ENCODE peak calls at places on chromosomes 1 and 21, in ten cellular contexts. G is SJSA1; S is tibial artery; Z is colonic mucosa; O is CD4-positive, alpha-beta memory T cell; R is bronchial epithelial cell; Y is GM23338; P is uterus; X is mucosa of descending colon; D is cardiac muscle cell. E is an unnamed sample.

GRCh38 chr1:11692899-11693590 is 1.5 kb downstream of the DRAXIN start:
- DNase-seq in X (no peak), Y (no peak), Z (peak; percentile 23), G (no peak), P (no peak), R (peak; percentile 84), O (peak; percentile 17), D (no peak), S (no peak), E (peak; percentile 43)

GRCh38 chr1:14190508-14190907 is 408.0 kb upstream of the KAZN start:
- DNase-seq in S (no peak), Z (no peak), G (no peak), Y (no peak), P (no peak), D (no peak), X (no peak), O (no peak), R (peak; percentile 91), E (no peak)

GRCh38 chr1:69278923-69279322 is 288.8 kb upstream of the LRRC7 start:
- DNase-seq in P (no peak), S (no peak), R (no peak), X (no peak), Z (no peak), Y (no peak), O (no peak), D (no peak), G (no peak), E (no peak)

GRCh38 chr1:41487729-41488598 is 3.5 kb upstream of the EDN2 start:
- DNase-seq in O (no peak), P (no peak), G (peak; percentile 95), Y (no peak), Z (no peak), S (no peak), X (peak; percentile 23), D (no peak), R (no peak), E (no peak)

GRCh38 chr1:175191654-175192053 is 922 bp downstream of the KIAA0040 start:
- DNase-seq in S (no peak), P (peak; percentile 23), Z (peak; percentile 43), G (no peak), R (peak; percentile 28), D (no peak), Y (peak; percentile 37), O (peak; percentile 50), X (peak; percentile 38), E (no peak)

GRCh38 chr1:161902146-161902545 is 121.5 kb downstream of the OLFML2B start:
- DNase-seq in R (no peak), D (no peak), P (no peak), G (no peak), S (no peak), Y (no peak), O (no peak), Z (no peak), X (no peak), E (no peak)

GRCh38 chr1:66552829-66553228 is 18.9 kb downstream of the SGIP1 start:
- DNase-seq in D (no peak), S (no peak), R (no peak), X (no peak), P (peak; percentile 23), O (no peak), Z (no peak), G (no peak), Y (peak; percentile 35), E (no peak)

GRCh38 chr1:244246334-244246733 is 195.3 kb downstream of the ZBTB18 start:
- DNase-seq in G (no peak), S (no peak), O (no peak), R (no peak), D (no peak), Y (no peak), X (no peak), P (no peak), Z (no peak), E (no peak)

DNA sequence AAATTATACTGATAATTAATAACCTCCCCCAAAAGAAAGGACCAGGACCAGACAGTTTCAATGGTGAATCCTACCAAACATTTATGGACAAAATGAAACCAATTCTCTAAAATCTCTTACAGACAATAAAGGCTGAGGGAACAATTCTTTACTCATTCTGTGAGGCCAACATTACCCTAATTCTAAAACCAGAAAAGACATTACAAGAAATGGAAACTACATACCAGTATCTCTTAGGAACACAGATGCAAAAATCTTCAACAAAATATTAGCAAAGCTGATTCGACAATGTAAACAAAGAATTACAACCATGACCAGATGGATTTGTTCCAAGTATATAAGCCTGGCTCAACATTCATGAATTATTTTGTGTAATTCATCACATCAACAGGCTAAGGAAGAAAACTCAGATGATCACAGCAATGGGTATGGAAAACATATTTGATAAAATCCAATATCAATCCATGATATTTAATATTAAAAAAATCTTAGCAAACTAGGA is 8.6 kb downstream of the TMED5 start:
- DNase-seq in P (no peak), S (no peak), O (no peak), R (no peak), D (no peak), Y (no peak), G (no peak), Z (no peak), X (no peak), E (no peak)
- H3K36me3 ChIP-seq in P (no peaks in the 10 kb centered on the region), S (no peaks in the 10 kb centered on the region), O (peaks cover 10% of the 10 kb centered on the region), R (peaks cover 2% of the 10 kb centered on the region), D (no peaks in the 10 kb centered on the region), Y (no peaks in the 10 kb centered on the region), G (peaks cover 36% of the 10 kb centered on the region), Z (no peaks in the 10 kb centered on the region), X (peaks cover 6% of the 10 kb centered on the region), E (no peaks in the 10 kb centered on the region)

GRCh38 chr1:22117238-22117637 is 25.7 kb downstream of the WNT4 start:
- DNase-seq in R (no peak), Z (no peak), G (no peak), S (no peak), D (no peak), Y (no peak), X (peak; percentile 23), O (no peak), P (no peak), E (no peak)
- H3K36me3 ChIP-seq in R (peaks cover 12% of the 10 kb centered on the region), Z (no peaks in the 10 kb centered on the region), G (peaks cover 90% of the 10 kb centered on the region), S (peaks cover 57% of the 10 kb centered on the region), D (no peaks in the 10 kb centered on the region), Y (no peaks in the 10 kb centered on the region), X (no peaks in the 10 kb centered on the region), O (peaks cover 30% of the 10 kb centered on the region), P (no peaks in the 10 kb centered on the region), E (peaks cover 15% of the 10 kb centered on the region)

GRCh38 chr1:31273619-31274018 is 23.0 kb downstream of the SNRNP40 start:
- DNase-seq in D (no peak), R (peak; percentile 52), P (no peak), Z (no peak), S (no peak), Y (no peak), O (no peak), X (no peak), G (no peak), E (no peak)

GRCh38 chr1:31266547-31266946 is 26.9 kb upstream of the NKAIN1 start:
- DNase-seq in Z (no peak), X (no peak), G (no peak), O (no peak), D (no peak), S (no peak), Y (no peak), P (no peak), R (peak; percentile 1), E (no peak)

DNA sequence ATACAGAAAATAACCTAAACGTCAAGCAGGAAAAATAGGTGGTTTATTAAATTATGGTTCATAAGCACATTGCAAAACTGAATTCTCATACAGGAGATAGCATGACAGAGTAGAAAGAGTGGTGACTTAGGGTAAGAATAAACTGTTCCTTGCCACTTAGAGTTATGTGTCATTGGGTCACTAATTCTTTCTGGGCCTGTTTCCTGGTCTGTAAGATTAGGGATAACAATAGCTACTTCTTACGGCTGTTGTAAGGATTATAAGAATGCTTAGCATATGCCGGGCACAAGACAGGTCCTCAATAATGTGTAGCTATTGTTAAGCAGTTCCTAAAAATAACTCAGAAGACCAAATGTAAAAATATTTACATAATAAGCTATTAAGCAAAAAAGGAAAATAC is 24.2 kb downstream of the SNRNP40 start:
- DNase-seq in P (no peak), Y (no peak), S (no peak), O (no peak), R (no peak), G (no peak), Z (no peak), D (no peak), X (no peak), E (no peak)
- H3K36me3 ChIP-seq in P (no peaks in the 10 kb centered on the region), Y (peaks cover 61% of the 10 kb centered on the region), S (peaks cover 80% of the 10 kb centered on the region), O (peaks cover 38% of the 10 kb centered on the region), R (peaks cover 19% of the 10 kb centered on the region), G (peaks cover 85% of the 10 kb centered on the region), Z (peaks cover 10% of the 10 kb centered on the region), D (peaks cover 29% of the 10 kb centered on the region), X (peaks cover 13% of the 10 kb centered on the region), E (peaks cover 34% of the 10 kb centered on the region)

GRCh38 chr21:46391773-46392172 is 66.9 kb upstream of the DIP2A start:
- DNase-seq in Y (no peak), D (no peak), Z (no peak), X (no peak), R (no peak), P (no peak), S (no peak), G (no peak), O (no peak), E (no peak)

GRCh38 chr21:46388896-46389295 is 64.9 kb downstream of the PCNT start:
- DNase-seq in R (no peak), X (no peak), D (no peak), G (no peak), P (no peak), Y (no peak), O (no peak), Z (no peak), S (no peak), E (no peak)

GRCh38 chr21:46392921-46393320 is 65.8 kb upstream of the DIP2A start:
- DNase-seq in Y (no peak), Z (no peak), P (peak; percentile 72), G (no peak), O (no peak), X (no peak), R (no peak), D (no peak), S (no peak), E (no peak)

GRCh38 chr21:46388206-46388880 is 64.4 kb downstream of the PCNT start:
- DNase-seq in X (no peak), R (no peak), Y (no peak), O (no peak), D (no peak), S (no peak), Z (no peak), G (no peak), P (no peak), E (no peak)

GRCh38 chr21:46390603-46391545 is 66.9 kb downstream of the PCNT start:
- DNase-seq in D (no peak), Z (no peak), P (no peak), G (no peak), X (no peak), R (no peak), S (no peak), Y (no peak), O (no peak), E (no peak)
- H3K36me3 ChIP-seq in D (peaks cover 7% of the 10 kb centered on the region), Z (no peaks in the 10 kb centered on the region), P (no peaks in the 10 kb centered on the region), G (peaks cover 91% of the 10 kb centered on the region), X (no peaks in the 10 kb centered on the region), R (peaks cover 6% of the 10 kb centered on the region), S (peaks cover 82% of the 10 kb centered on the region), Y (no peaks in the 10 kb centered on the region), O (no peaks in the 10 kb centered on the region), E (peaks cover 30% of the 10 kb centered on the region)

GRCh38 chr1:169868978-169869377 is 24.7 kb downstream of the SCYL3 start:
- DNase-seq in P (no peak), Z (no peak), S (no peak), D (no peak), G (no peak), O (no peak), Y (no peak), R (peak; percentile 24), X (no peak), E (no peak)
- H3K36me3 ChIP-seq in P (no peaks in the 10 kb centered on the region), Z (peaks cover 23% of the 10 kb centered on the region), S (peaks cover 97% of the 10 kb centered on the region), D (peaks cover 59% of the 10 kb centered on the region), G (peaks cover 96% of the 10 kb centered on the region), O (peaks cover 81% of the 10 kb centered on the region), Y (peaks cover 27% of the 10 kb centered on the region), R (peaks cover 12% of the 10 kb centered on the region), X (peaks cover 24% of the 10 kb centered on the region), E (peaks cover 73% of the 10 kb centered on the region)

GRCh38 chr1:61776091-61776490 is 33.8 kb downstream of the PATJ start:
- DNase-seq in Y (no peak), S (no peak), G (no peak), Z (no peak), O (no peak), R (no peak), P (no peak), X (no peak), D (no peak), E (no peak)
- H3K36me3 ChIP-seq in Y (no peaks in the 10 kb centered on the region), S (peaks cover 45% of the 10 kb centered on the region), G (no peaks in the 10 kb centered on the region), Z (no peaks in the 10 kb centered on the region), O (no peaks in the 10 kb centered on the region), R (peaks cover 4% of the 10 kb centered on the region), P (no peaks in the 10 kb centered on the region), X (no peaks in the 10 kb centered on the region), D (no peaks in the 10 kb centered on the region), E (no peaks in the 10 kb centered on the region)

E was measured in CD8-positive, alpha-beta T cell.